ENCODE peak calls at places on chromosome 3, in four cellular contexts. B is HepG2, H is SK-N-SH, T is GM12878. C is an unnamed sample.

GRCh38 chr3:56291244-56291680 is 177.0 kb downstream of the ERC2 start:
- DNase-seq in B (no peak), H (no peak), T (no peak), C (no peak)

GRCh38 chr3:69542265-69543079 is 156.6 kb upstream of the FRMD4B start:
- DNase-seq in B (no peak), H (peak; percentile 59), T (no peak), C (no peak)

GRCh38 chr3:62797129-62797528 is 78.1 kb downstream of the CADPS start:
- DNase-seq in B (no peak), H (no peak), T (no peak), C (no peak)

GRCh38 chr3:25782636-25782937 is 656 bp downstream of the NGLY1 start:
- DNase-seq in B (no peak), H (no peak), T (no peak), C (no peak)

GRCh38 chr3:79881431-79881830 is 113.6 kb upstream of the ROBO1 start:
- DNase-seq in B (no peak), H (no peak), T (no peak), C (no peak)

GRCh38 chr3:182739619-182740018 is 53.7 kb upstream of the ATP11B start:
- DNase-seq in B (no peak), H (no peak), T (no peak), C (no peak)

GRCh38 chr3:42402394-42403100 is 7.9 kb downstream of the LYZL4 start:
- DNase-seq in B (no peak), H (no peak), T (no peak), C (no peak)

GRCh38 chr3:35677797-35678196 is 38.5 kb downstream of the ARPP21 start:
- DNase-seq in B (no peak), H (no peak), T (no peak), C (no peak)

GRCh38 chr3:105365536-105366301 is 990 bp upstream of the ALCAM start:
- DNase-seq in B (no peak), H (peak; percentile 40), T (no peak), C (no peak)

GRCh38 chr3:17151598-17152373 is 267.0 kb downstream of the PLCL2 start:
- DNase-seq in B (no peak), H (no peak), T (peak; percentile 92), C (no peak)

GRCh38 chr3:98701276-98701675 is 61.9 kb upstream of the ST3GAL6 start:
- DNase-seq in B (no peak), H (no peak), T (no peak), C (no peak)

GRCh38 chr3:55616803-55617202 is 129.7 kb upstream of the WNT5A start:
- DNase-seq in B (no peak), H (no peak), T (no peak), C (no peak)

GRCh38 chr3:87167634-87168456 is 59.3 kb upstream of the CHMP2B start:
- DNase-seq in B (peak; percentile 31), H (peak; percentile 1), T (peak; percentile 15), C (no peak)

GRCh38 chr3:58433400-58434169 is at the start of gene PDHB:
- DNase-seq in B (peak; percentile 77), H (peak; percentile 98), T (peak; percentile 59), C (peak; percentile 71)
- TF ChIP-seq TCF12 in B (no peak), H (no peak), T (no peak), C (peak; percentile 68)

DNA sequence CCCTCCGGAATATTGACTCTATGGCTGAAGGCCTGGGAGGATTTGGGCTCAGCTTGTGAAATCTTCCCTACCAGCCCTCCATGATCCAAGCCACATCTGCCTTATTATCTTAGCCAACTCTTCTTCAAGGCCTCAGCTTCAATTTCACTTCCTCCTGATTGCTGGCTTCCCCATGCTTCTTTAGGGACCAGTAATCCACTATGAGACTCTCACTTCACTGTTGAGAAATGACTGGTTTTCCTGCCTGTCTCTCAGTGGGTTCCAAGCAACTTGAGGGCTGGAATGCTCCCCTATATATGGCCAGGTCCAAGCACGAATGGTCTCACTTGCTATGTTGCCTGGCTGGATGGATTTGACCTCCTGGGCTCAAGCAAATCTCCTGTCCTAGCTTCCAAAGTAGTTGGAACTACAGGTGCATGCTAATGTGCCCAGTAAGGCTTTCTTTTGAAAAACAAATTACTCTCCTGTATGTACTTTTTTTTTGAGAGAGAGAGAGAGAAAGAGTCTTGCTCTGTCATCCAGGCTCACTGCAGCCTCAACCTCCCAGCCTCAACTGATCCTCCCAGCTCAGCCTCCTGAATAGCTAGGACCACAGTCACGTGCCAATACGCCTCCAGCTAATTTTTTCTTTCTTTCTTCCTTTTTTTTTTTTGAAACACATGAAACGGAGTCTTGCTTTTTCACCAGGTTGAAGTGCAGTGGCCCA is 7.9 kb upstream of the PIK3CB start:
- DNase-seq in B (no peak), H (no peak), T (peak; percentile 63), C (no peak)
- TF ChIP-seq TCF12 in B (no peak), H (no peak), T (no peak), C (no peak)

DNA sequence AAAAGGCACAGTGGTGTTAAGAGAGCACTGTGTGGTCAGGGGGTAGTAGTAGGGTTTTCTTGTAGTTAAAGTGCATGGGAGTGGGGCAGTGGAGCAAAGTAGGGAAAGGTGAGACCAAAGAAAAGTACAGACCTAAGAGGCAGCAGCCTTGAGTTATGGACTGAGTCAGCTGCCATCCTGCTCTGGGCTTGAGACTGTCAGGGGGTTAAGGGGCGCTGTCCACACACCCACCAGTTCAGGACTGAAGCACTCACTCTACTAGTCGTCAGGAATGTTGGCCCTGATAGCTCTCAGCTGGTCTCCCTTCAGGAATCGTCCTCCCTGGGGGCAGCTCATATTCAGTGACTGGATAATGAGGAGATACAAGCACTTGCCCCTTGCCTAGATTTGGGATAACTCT is 7.9 kb downstream of the CCR4 start:
- DNase-seq in B (no peak), H (no peak), T (no peak), C (peak; percentile 48)
- TF ChIP-seq TCF12 in B (no peak), H (no peak), T (no peak), C (no peak)

GRCh38 chr3:73255609-73256029 is 194.2 kb downstream of the EBLN2 start:
- DNase-seq in B (no peak), H (peak; percentile 25), T (no peak), C (no peak)
- TF ChIP-seq TCF12 in B (no peak), H (peak; percentile 61), T (no peak), C (no peak)

GRCh38 chr3:44464509-44464908 is 13.0 kb downstream of the ZNF445 start:
- DNase-seq in B (no peak), H (no peak), T (no peak), C (no peak)

GRCh38 chr3:44467241-44467640 is 10.2 kb downstream of the ZNF445 start:
- DNase-seq in B (no peak), H (no peak), T (no peak), C (no peak)

GRCh38 chr3:44469914-44470313 is 7.6 kb downstream of the ZNF445 start:
- DNase-seq in B (no peak), H (no peak), T (no peak), C (no peak)

DNA sequence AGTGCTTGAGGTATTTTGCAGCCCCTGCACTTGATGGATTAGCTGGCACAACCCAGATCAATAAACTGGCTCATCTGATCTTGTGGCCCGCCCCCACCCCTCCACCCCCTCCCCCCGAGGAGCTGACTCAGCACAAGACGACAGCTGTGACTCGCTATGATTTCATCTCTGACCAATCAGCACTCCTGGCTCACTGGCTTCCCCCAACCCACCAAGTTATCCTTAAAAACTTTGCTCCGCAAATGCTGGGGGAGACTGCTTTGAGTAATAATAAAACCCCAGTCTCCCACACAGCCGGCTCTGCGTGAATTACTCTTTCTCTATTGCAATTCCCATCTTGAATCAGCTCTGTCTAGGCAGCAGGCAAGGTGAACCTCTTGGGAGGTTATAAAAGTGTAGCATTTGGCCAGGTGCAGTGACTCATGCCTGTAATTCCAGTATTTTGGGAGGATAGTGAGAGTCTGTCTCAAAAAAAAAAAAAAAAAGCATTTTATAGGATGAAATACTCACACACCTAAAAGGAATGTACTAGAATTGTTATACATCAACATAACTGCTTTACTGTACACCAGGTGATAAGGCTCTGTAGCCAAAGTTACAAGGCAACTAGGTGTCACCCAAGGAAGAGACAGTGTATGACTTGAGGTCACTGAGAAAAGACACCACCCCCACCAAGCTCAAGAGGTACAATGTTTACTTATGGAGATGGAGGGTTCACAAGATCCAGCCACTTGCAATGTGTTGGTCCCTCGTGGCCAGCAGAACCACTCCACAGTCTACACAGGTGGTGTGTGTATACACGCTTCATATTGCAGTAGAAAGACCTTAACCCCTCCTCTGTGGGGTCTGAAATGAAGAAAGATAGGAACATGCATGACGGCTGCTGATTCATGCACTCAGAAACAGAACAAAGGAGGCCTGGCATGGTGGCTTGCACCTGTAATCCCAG is 8.6 kb downstream of the ZNF445 start:
- DNase-seq in B (no peak), H (no peak), T (no peak), C (peak; percentile 47)
- TF ChIP-seq TCF12 in B (no peak), H (no peak), T (no peak), C (no peak)